ENCODE peak calls at places on chromosomes 16 and 17, in eight cellular contexts. One of them, this sample, is unnamed.

GRCh38 chr16:81041696-81042095 is 6.1 kb downstream of the ATMIN start:
- DNase-seq in HFFc6: no peak
- DNase-seq in fibroblast of gingiva: no peak
- DNase-seq in WTC11: no peak
- DNase-seq in AG04450: no peak
- DNase-seq in COLO829: no peak
- DNase-seq in OCI-M1: no peak
- DNase-seq in left cardiac atrium: no peak
- DNase-seq in this sample: no peak

GRCh38 chr16:72189865-72190371 is 18.0 kb upstream of the PMFBP1 start:
- DNase-seq in fibroblast of gingiva: peak; percentile 30
- DNase-seq in COLO829: peak; percentile 29
- DNase-seq in WTC11: no peak
- DNase-seq in AG04450: no peak
- DNase-seq in left cardiac atrium: no peak
- DNase-seq in HFFc6: peak; percentile 69
- DNase-seq in OCI-M1: peak; percentile 78
- DNase-seq in this sample: no peak

GRCh38 chr17:55588858-55589257 is 77.6 kb upstream of the SMIM36 start:
- DNase-seq in OCI-M1: no peak
- DNase-seq in AG04450: no peak
- DNase-seq in fibroblast of gingiva: peak; percentile 83
- DNase-seq in COLO829: no peak
- DNase-seq in HFFc6: peak; percentile 25
- DNase-seq in WTC11: no peak
- DNase-seq in left cardiac atrium: no peak
- DNase-seq in this sample: no peak

GRCh38 chr17:76246080-76247066 is 6.1 kb upstream of the RNF157 start:
- DNase-seq in OCI-M1: peak; percentile 89
- DNase-seq in AG04450: no peak
- DNase-seq in left cardiac atrium: no peak
- DNase-seq in HFFc6: no peak
- DNase-seq in fibroblast of gingiva: peak; percentile 65
- DNase-seq in WTC11: no peak
- DNase-seq in COLO829: no peak
- DNase-seq in this sample: no peak

GRCh38 chr17:36183001-36183810 is 6.8 kb upstream of the TBC1D3B start:
- DNase-seq in OCI-M1: peak; percentile 30
- DNase-seq in COLO829: no peak
- DNase-seq in left cardiac atrium: peak; percentile 79
- DNase-seq in AG04450: peak; percentile 59
- DNase-seq in fibroblast of gingiva: peak; percentile 77
- DNase-seq in HFFc6: peak; percentile 53
- DNase-seq in WTC11: peak; percentile 82
- DNase-seq in this sample: peak; percentile 92

GRCh38 chr16:22300427-22301071 is 3.3 kb downstream of the POLR3E start:
- DNase-seq in OCI-M1: peak; percentile 50
- DNase-seq in AG04450: peak; percentile 30
- DNase-seq in WTC11: peak; percentile 57
- DNase-seq in fibroblast of gingiva: peak; percentile 71
- DNase-seq in left cardiac atrium: peak; percentile 69
- DNase-seq in HFFc6: peak; percentile 58
- DNase-seq in COLO829: peak; percentile 58
- DNase-seq in this sample: peak; percentile 67

GRCh38 chr17:36918260-36918691 is 19.0 kb upstream of the LHX1 start:
- DNase-seq in AG04450: no peak
- DNase-seq in COLO829: no peak
- DNase-seq in OCI-M1: no peak
- DNase-seq in WTC11: no peak
- DNase-seq in HFFc6: peak; percentile 1
- DNase-seq in fibroblast of gingiva: no peak
- DNase-seq in left cardiac atrium: no peak
- DNase-seq in this sample: peak; percentile 52

GRCh38 chr17:83037084-83037950 is 42.1 kb upstream of the METRNL start:
- DNase-seq in AG04450: no peak
- DNase-seq in left cardiac atrium: no peak
- DNase-seq in WTC11: no peak
- DNase-seq in fibroblast of gingiva: peak; percentile 31
- DNase-seq in OCI-M1: no peak
- DNase-seq in COLO829: no peak
- DNase-seq in HFFc6: no peak
- DNase-seq in this sample: no peak

GRCh38 chr16:65415460-65415859 is 293.6 kb upstream of the CDH11 start:
- DNase-seq in HFFc6: peak; percentile 45
- DNase-seq in AG04450: no peak
- DNase-seq in WTC11: no peak
- DNase-seq in left cardiac atrium: no peak
- DNase-seq in COLO829: no peak
- DNase-seq in OCI-M1: no peak
- DNase-seq in fibroblast of gingiva: no peak
- DNase-seq in this sample: no peak

GRCh38 chr17:78718575-78719209 is 63.4 kb downstream of the CYTH1 start:
- DNase-seq in HFFc6: no peak
- DNase-seq in OCI-M1: no peak
- DNase-seq in fibroblast of gingiva: no peak
- DNase-seq in COLO829: no peak
- DNase-seq in AG04450: no peak
- DNase-seq in WTC11: no peak
- DNase-seq in left cardiac atrium: no peak
- DNase-seq in this sample: no peak

GRCh38 chr16:58094791-58095574 is 34.2 kb downstream of the CFAP20 start:
- DNase-seq in HFFc6: no peak
- DNase-seq in OCI-M1: no peak
- DNase-seq in left cardiac atrium: no peak
- DNase-seq in WTC11: no peak
- DNase-seq in AG04450: no peak
- DNase-seq in COLO829: no peak
- DNase-seq in fibroblast of gingiva: no peak
- DNase-seq in this sample: no peak

GRCh38 chr16:27224741-27225300 is 21.5 kb downstream of the KDM8 start:
- DNase-seq in left cardiac atrium: peak; percentile 14
- DNase-seq in WTC11: no peak
- DNase-seq in fibroblast of gingiva: no peak
- DNase-seq in AG04450: no peak
- DNase-seq in HFFc6: no peak
- DNase-seq in COLO829: no peak
- DNase-seq in OCI-M1: no peak
- DNase-seq in this sample: no peak

GRCh38 chr17:39653662-39654331 is 11.4 kb upstream of the TCAP start:
- DNase-seq in left cardiac atrium: peak; percentile 67
- DNase-seq in HFFc6: peak; percentile 19
- DNase-seq in OCI-M1: peak; percentile 80
- DNase-seq in AG04450: no peak
- DNase-seq in fibroblast of gingiva: no peak
- DNase-seq in COLO829: peak; percentile 70
- DNase-seq in WTC11: peak; percentile 93
- DNase-seq in this sample: peak; percentile 89

GRCh38 chr16:79253100-79253631 is 347.4 kb downstream of the MAF start:
- DNase-seq in WTC11: no peak
- DNase-seq in COLO829: no peak
- DNase-seq in OCI-M1: no peak
- DNase-seq in fibroblast of gingiva: no peak
- DNase-seq in HFFc6: no peak
- DNase-seq in AG04450: no peak
- DNase-seq in left cardiac atrium: no peak
- DNase-seq in this sample: no peak

GRCh38 chr17:80442305-80442659 is 27.3 kb downstream of the ENDOV start:
- DNase-seq in OCI-M1: no peak
- DNase-seq in AG04450: no peak
- DNase-seq in fibroblast of gingiva: no peak
- DNase-seq in WTC11: no peak
- DNase-seq in HFFc6: no peak
- DNase-seq in left cardiac atrium: no peak
- DNase-seq in COLO829: no peak
- DNase-seq in this sample: no peak

GRCh38 chr16:51153275-51153991 is 2.4 kb upstream of the SALL1 start:
- DNase-seq in OCI-M1: no peak
- DNase-seq in AG04450: no peak
- DNase-seq in left cardiac atrium: no peak
- DNase-seq in HFFc6: no peak
- DNase-seq in COLO829: no peak
- DNase-seq in WTC11: peak; percentile 44
- DNase-seq in fibroblast of gingiva: no peak
- DNase-seq in this sample: peak; percentile 62

GRCh38 chr16:2912330-2913199 is 834 bp downstream of the FLYWCH1 start:
- DNase-seq in AG04450: peak; percentile 34
- DNase-seq in fibroblast of gingiva: peak; percentile 75
- DNase-seq in left cardiac atrium: no peak
- DNase-seq in HFFc6: peak; percentile 57
- DNase-seq in COLO829: no peak
- DNase-seq in OCI-M1: peak; percentile 54
- DNase-seq in WTC11: peak; percentile 38
- DNase-seq in this sample: peak; percentile 56

GRCh38 chr16:68072038-68072695 is 13.0 kb upstream of the NFATC3 start:
- DNase-seq in HFFc6: peak; percentile 81
- DNase-seq in WTC11: no peak
- DNase-seq in COLO829: no peak
- DNase-seq in AG04450: no peak
- DNase-seq in fibroblast of gingiva: peak; percentile 66
- DNase-seq in OCI-M1: peak; percentile 19
- DNase-seq in left cardiac atrium: peak; percentile 50
- DNase-seq in this sample: no peak

GRCh38 chr17:1036171-1036844 is 39.4 kb downstream of the TIMM22 start:
- DNase-seq in AG04450: no peak
- DNase-seq in fibroblast of gingiva: no peak
- DNase-seq in WTC11: no peak
- DNase-seq in OCI-M1: no peak
- DNase-seq in left cardiac atrium: no peak
- DNase-seq in COLO829: no peak
- DNase-seq in HFFc6: no peak
- DNase-seq in this sample: no peak